ENCODE peak calls at places on chromosomes 13 and 19, in seven cellular contexts. One of them, this sample, is unnamed.
A peak's percentile ranks its signal among the peaks of the same experiment; 100 is the strongest.

GRCh38 chr13:39587939-39588338 is 15.1 kb downstream of the LHFPL6 start:
- DNase-seq in effector memory CD8-positive, alpha-beta T cell: no peak
- DNase-seq in mesendoderm: no peak
- DNase-seq in body of pancreas: no peak
- DNase-seq in ELR: no peak
- DNase-seq in T-helper 17 cell: no peak
- DNase-seq in AG04450: no peak
- DNase-seq in this sample: no peak

GRCh38 chr13:83274679-83275078 is 607.6 kb downstream of the SLITRK1 start:
- DNase-seq in AG04450: no peak
- DNase-seq in mesendoderm: no peak
- DNase-seq in ELR: no peak
- DNase-seq in T-helper 17 cell: no peak
- DNase-seq in body of pancreas: no peak
- DNase-seq in effector memory CD8-positive, alpha-beta T cell: no peak
- DNase-seq in this sample: no peak

GRCh38 chr19:3398114-3398899 is 31.9 kb downstream of the NFIC start:
- DNase-seq in effector memory CD8-positive, alpha-beta T cell: no peak
- DNase-seq in mesendoderm: peak; percentile 39
- DNase-seq in AG04450: no peak
- DNase-seq in T-helper 17 cell: no peak
- DNase-seq in ELR: no peak
- DNase-seq in body of pancreas: peak; percentile 84
- DNase-seq in this sample: no peak

GRCh38 chr19:3275583-3276340 is 51.3 kb downstream of the CELF5 start:
- DNase-seq in mesendoderm: peak; percentile 96
- DNase-seq in T-helper 17 cell: peak; percentile 83
- DNase-seq in effector memory CD8-positive, alpha-beta T cell: peak; percentile 87
- DNase-seq in body of pancreas: peak; percentile 75
- DNase-seq in AG04450: peak; percentile 11
- DNase-seq in ELR: peak; percentile 87
- DNase-seq in this sample: peak; percentile 94

GRCh38 chr13:107234315-107234714 is 666.4 kb upstream of the ARGLU1 start:
- DNase-seq in ELR: no peak
- DNase-seq in T-helper 17 cell: no peak
- DNase-seq in mesendoderm: no peak
- DNase-seq in AG04450: no peak
- DNase-seq in effector memory CD8-positive, alpha-beta T cell: no peak
- DNase-seq in body of pancreas: no peak
- DNase-seq in this sample: no peak

GRCh38 chr13:46668302-46668720 is 115.3 kb downstream of the LRCH1 start:
- DNase-seq in body of pancreas: no peak
- DNase-seq in effector memory CD8-positive, alpha-beta T cell: no peak
- DNase-seq in T-helper 17 cell: no peak
- DNase-seq in ELR: peak; percentile 84
- DNase-seq in AG04450: peak; percentile 76
- DNase-seq in mesendoderm: no peak
- DNase-seq in this sample: no peak

GRCh38 chr13:44710576-44710975 is 134.4 kb upstream of the TSC22D1 start:
- DNase-seq in mesendoderm: peak; percentile 44
- DNase-seq in ELR: peak; percentile 97
- DNase-seq in effector memory CD8-positive, alpha-beta T cell: no peak
- DNase-seq in body of pancreas: no peak
- DNase-seq in AG04450: peak; percentile 83
- DNase-seq in T-helper 17 cell: no peak
- DNase-seq in this sample: no peak

GRCh38 chr13:75960538-75960994 is 324.4 kb downstream of the LMO7 start:
- DNase-seq in AG04450: no peak
- DNase-seq in ELR: no peak
- DNase-seq in body of pancreas: no peak
- DNase-seq in effector memory CD8-positive, alpha-beta T cell: no peak
- DNase-seq in mesendoderm: no peak
- DNase-seq in T-helper 17 cell: no peak
- DNase-seq in this sample: no peak

GRCh38 chr19:2962018-2962670 is 15.2 kb upstream of the TLE6 start:
- DNase-seq in ELR: peak; percentile 86
- DNase-seq in body of pancreas: peak; percentile 66
- DNase-seq in effector memory CD8-positive, alpha-beta T cell: peak; percentile 53
- DNase-seq in AG04450: peak; percentile 66
- DNase-seq in mesendoderm: peak; percentile 86
- DNase-seq in T-helper 17 cell: peak; percentile 55
- DNase-seq in this sample: peak; percentile 26

This sample was measured in T follicular helper cell.